ENCODE peak calls at places on chromosome 2, in seven cellular contexts. R is SK-N-SH, T is HCT116, Z is HepG2, P is GM12878, G is K562, M is H1. H is an unnamed sample.

GRCh38 chr2:237177052-237177451 is 91.4 kb downstream of the COPS8 start:
- DNase-seq in M (no peak), R (no peak), G (no peak), P (no peak), Z (no peak), T (no peak), H (no peak)

GRCh38 chr2:48448274-48449061 is 81.5 kb upstream of the STON1 start:
- DNase-seq in T (no peak), Z (peak; percentile 85), R (no peak), M (no peak), P (peak; percentile 53), G (no peak), H (peak; percentile 40)

GRCh38 chr2:113169002-113169530 is 4.7 kb upstream of the PSD4 start:
- DNase-seq in G (no peak), Z (no peak), M (peak; percentile 22), P (no peak), T (no peak), R (no peak), H (no peak)

GRCh38 chr2:152525277-152525838 is 190.4 kb downstream of the FMNL2 start:
- DNase-seq in M (no peak), T (no peak), G (no peak), Z (peak; percentile 27), P (no peak), R (no peak), H (no peak)

GRCh38 chr2:17813742-17814458 is 2.4 kb upstream of the MSGN1 start:
- DNase-seq in P (peak; percentile 82), Z (no peak), T (no peak), R (no peak), M (no peak), G (no peak), H (no peak)

GRCh38 chr2:241797441-241798080 is 11.4 kb upstream of the NEU4 start:
- DNase-seq in G (no peak), P (no peak), Z (no peak), R (peak; percentile 34), T (no peak), M (no peak), H (no peak)

GRCh38 chr2:191171708-191172355 is 21.0 kb upstream of the STAT4 start:
- DNase-seq in P (no peak), M (no peak), T (no peak), R (no peak), Z (no peak), G (no peak), H (no peak)

GRCh38 chr2:45691152-45691551 is 39.7 kb downstream of the PRKCE start:
- DNase-seq in T (no peak), G (no peak), P (peak; percentile 52), R (no peak), M (no peak), Z (no peak), H (no peak)

GRCh38 chr2:226738821-226739507 is 60.7 kb downstream of the IRS1 start:
- DNase-seq in M (no peak), P (no peak), G (no peak), T (no peak), Z (peak; percentile 79), R (no peak), H (no peak)

GRCh38 chr2:20562540-20563225 is 88.2 kb downstream of the HS1BP3 start:
- DNase-seq in T (no peak), G (peak; percentile 22), M (no peak), R (no peak), P (no peak), Z (peak; percentile 71), H (no peak)

GRCh38 chr2:120793682-120794403 is 58.2 kb downstream of the GLI2 start:
- DNase-seq in P (no peak), R (no peak), M (no peak), G (no peak), Z (no peak), T (no peak), H (no peak)

GRCh38 chr2:234257859-234258561 is 207.5 kb downstream of the SPP2 start:
- DNase-seq in T (peak; percentile 92), M (peak; percentile 54), R (peak; percentile 61), G (no peak), Z (peak; percentile 64), P (no peak), H (peak; percentile 65)

GRCh38 chr2:235643680-235644117 is 149.9 kb downstream of the AGAP1 start:
- DNase-seq in Z (no peak), M (no peak), G (no peak), T (no peak), R (peak; percentile 76), P (no peak), H (no peak)

GRCh38 chr2:215619022-215619958 is 183.4 kb upstream of the FN1 start:
- DNase-seq in R (peak; percentile 57), T (peak; percentile 65), M (no peak), Z (peak; percentile 100), P (no peak), G (peak; percentile 73), H (no peak)

GRCh38 chr2:104438481-104438880 is 415.4 kb upstream of the POU3F3 start:
- DNase-seq in P (no peak), Z (no peak), G (no peak), T (no peak), R (no peak), M (no peak), H (no peak)

GRCh38 chr2:37775908-37776250 is 104.4 kb upstream of the CDC42EP3 start:
- DNase-seq in T (no peak), R (no peak), M (no peak), Z (no peak), P (no peak), G (no peak), H (no peak)

GRCh38 chr2:30039101-30039500 is 107.7 kb upstream of the YPEL5 start:
- DNase-seq in R (no peak), T (no peak), M (no peak), G (no peak), Z (no peak), P (no peak), H (no peak)

GRCh38 chr2:38665854-38666577 is at the start of gene GALM:
- DNase-seq in G (peak; percentile 80), Z (peak; percentile 99), R (peak; percentile 72), P (no peak), M (peak; percentile 81), T (peak; percentile 92), H (peak; percentile 79)

GRCh38 chr2:186241874-186242273 is 244.2 kb upstream of the ZC3H15 start:
- DNase-seq in R (no peak), P (no peak), M (no peak), Z (no peak), T (no peak), G (no peak), H (no peak)

GRCh38 chr2:177392373-177393246 is at the start of gene AGPS:
- DNase-seq in T (peak; percentile 51), G (peak; percentile 87), Z (peak; percentile 73), R (peak; percentile 92), P (peak; percentile 30), M (peak; percentile 84), H (no peak)

GRCh38 chr2:96759548-96759947 is 1.2 kb upstream of the CNNM4 start:
- DNase-seq in Z (no peak), M (no peak), P (no peak), T (no peak), G (no peak), R (no peak), H (no peak)

GRCh38 chr2:27741673-27742072 is 29.8 kb upstream of the MRPL33 start:
- DNase-seq in G (no peak), R (no peak), Z (no peak), P (no peak), M (no peak), T (no peak), H (no peak)

GRCh38 chr2:27742571-27742970 is 28.9 kb upstream of the MRPL33 start:
- DNase-seq in M (no peak), R (no peak), T (no peak), G (no peak), P (no peak), Z (no peak), H (no peak)

GRCh38 chr2:27751377-27751776 is 20.1 kb upstream of the MRPL33 start:
- DNase-seq in M (no peak), Z (no peak), T (no peak), P (no peak), G (no peak), R (no peak), H (no peak)

GRCh38 chr2:27747827-27748352 is 23.6 kb upstream of the MRPL33 start:
- DNase-seq in M (no peak), G (no peak), P (no peak), T (no peak), R (no peak), Z (no peak), H (no peak)

GRCh38 chr2:27746325-27746724 is 25.2 kb upstream of the MRPL33 start:
- DNase-seq in G (no peak), T (no peak), P (no peak), Z (peak; percentile 64), R (no peak), M (no peak), H (no peak)
- TF ChIP-seq JUND in G (no peak), T (no peak), P (no peak), Z (no peak), R (no peak), M (no peak), H (no peak)

GRCh38 chr2:11234309-11234708 is 79.0 kb downstream of the SLC66A3 start:
- DNase-seq in Z (no peak), G (no peak), R (peak; percentile 31), T (no peak), M (no peak), P (no peak), H (no peak)
- TF ChIP-seq JUND in Z (no peak), G (no peak), R (no peak), T (no peak), M (no peak), P (no peak), H (no peak)

DNA sequence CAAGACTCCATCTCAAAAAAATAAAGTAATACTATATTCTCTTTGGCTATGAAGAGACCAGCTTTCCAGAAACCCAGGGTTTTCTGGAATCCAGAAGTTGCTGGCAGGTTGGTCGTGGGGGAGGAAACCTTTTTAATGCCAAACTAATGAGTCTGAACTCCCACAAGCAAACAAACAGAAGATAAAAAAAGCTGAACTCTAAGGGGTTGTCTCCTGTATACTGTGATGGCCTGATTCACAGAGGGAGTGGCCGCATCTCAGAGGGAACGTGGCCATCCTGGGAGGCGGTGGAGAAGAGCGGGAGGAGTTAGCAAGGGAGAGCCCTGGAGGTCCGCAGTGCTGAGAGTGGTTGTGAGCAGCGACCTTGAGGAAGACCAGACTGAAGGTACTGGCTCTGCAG is 36.1 kb downstream of the LIMS1 start:
- DNase-seq in T (no peak), P (no peak), Z (no peak), G (no peak), M (no peak), R (no peak), H (no peak)
- TF ChIP-seq JUND in T (no peak), P (no peak), Z (no peak), G (no peak), M (no peak), R (no peak), H (no peak)

DNA sequence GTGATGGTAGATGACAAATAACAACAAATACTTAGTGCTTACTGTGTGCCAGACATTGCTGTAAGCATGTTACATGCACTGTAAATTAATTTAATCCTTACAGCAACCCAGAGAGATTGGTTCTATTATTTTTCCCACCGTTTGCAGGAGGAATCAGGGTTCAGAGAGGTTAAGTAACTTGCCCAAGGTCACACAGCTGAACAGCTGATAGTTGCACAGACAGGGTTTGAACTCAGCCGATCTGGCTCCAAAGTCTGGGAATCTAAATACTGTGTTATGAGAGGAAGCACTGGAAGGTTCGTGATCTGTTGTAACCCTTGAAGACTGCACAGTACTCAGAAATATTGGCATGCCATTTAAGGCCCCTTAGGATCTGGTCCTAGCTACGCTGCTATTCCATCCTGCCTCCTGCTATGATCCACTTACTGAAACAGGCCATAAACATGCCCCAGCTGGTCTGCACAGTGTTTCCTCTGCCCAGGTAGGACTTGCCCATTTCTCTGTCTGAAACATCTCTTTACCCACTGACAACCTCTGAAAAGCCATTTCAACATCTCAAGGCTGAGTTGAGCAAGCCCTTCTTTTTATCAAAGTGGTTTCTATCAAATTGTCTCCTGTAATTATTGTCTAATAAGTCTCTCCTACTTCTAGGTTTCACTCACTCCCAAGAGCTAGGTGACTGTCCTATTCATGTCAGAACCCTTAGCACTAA is 40.4 kb upstream of the MRPL33 start:
- DNase-seq in R (no peak), T (no peak), P (no peak), M (no peak), Z (no peak), G (no peak), H (no peak)
- TF ChIP-seq JUND in R (no peak), T (no peak), P (no peak), M (no peak), Z (no peak), G (no peak), H (no peak)

H was measured in T47D.